ENCODE peak calls at places on chromosomes 5 and 9, in eight cellular contexts. X is CD4-positive, alpha-beta T cell; Y is CD8-positive, alpha-beta memory T cell; F is lower lobe of right lung; R is GM12865; J is astrocyte of the spinal cord; T is cardiac fibroblast; L is Caki2. A is an unnamed sample.

GRCh38 chr9:32350682-32351081 is 33.8 kb upstream of the ACO1 start:
- DNase-seq in X (no peak), Y (no peak), F (no peak), R (no peak), J (peak), T (peak), L (peak), A (no peak)

GRCh38 chr5:407801-408268 is 35.1 kb upstream of the EXOC3 start:
- DNase-seq in X (no peak), Y (no peak), F (no peak), R (no peak), J (no peak), T (no peak), L (no peak), A (no peak)

GRCh38 chr5:96752341-96753016 is 55.3 kb downstream of the ERAP1 start:
- DNase-seq in X (no peak), Y (peak), F (no peak), R (peak), J (peak), T (peak), L (peak), A (no peak)

GRCh38 chr5:165722401-165722800 is 2217.0 kb downstream of the MAT2B start:
- DNase-seq in X (no peak), Y (no peak), F (no peak), R (no peak), J (no peak), T (no peak), L (no peak), A (no peak)

GRCh38 chr5:170267431-170268152 is 30.0 kb downstream of the LCP2 start:
- DNase-seq in X (peak), Y (peak), F (peak), R (peak), J (peak), T (peak), L (peak), A (peak)

GRCh38 chr9:127034691-127035090 is 87.7 kb downstream of the ANGPTL2 start:
- DNase-seq in X (no peak), Y (no peak), F (no peak), R (no peak), J (no peak), T (no peak), L (no peak), A (no peak)

GRCh38 chr9:136086951-136087740 is 7.9 kb downstream of the NACC2 start:
- DNase-seq in X (no peak), Y (no peak), F (no peak), R (no peak), J (no peak), T (no peak), L (no peak), A (no peak)

GRCh38 chr9:137025120-137025966 is 2.7 kb downstream of the ABCA2 start:
- DNase-seq in X (no peak), Y (no peak), F (no peak), R (peak), J (no peak), T (no peak), L (peak), A (no peak)

GRCh38 chr9:121281614-121282291 is 13.8 kb downstream of the GSN start:
- DNase-seq in X (no peak), Y (no peak), F (peak), R (no peak), J (peak), T (peak), L (peak), A (no peak)

GRCh38 chr5:58800410-58800809 is 217.5 kb downstream of the RAB3C start:
- DNase-seq in X (no peak), Y (no peak), F (no peak), R (no peak), J (no peak), T (no peak), L (no peak), A (no peak)

GRCh38 chr9:137411670-137412380 is 11.1 kb downstream of the EXD3 start:
- DNase-seq in X (peak), Y (no peak), F (peak), R (peak), J (peak), T (peak), L (peak), A (peak)

A was measured in epithelial cell of proximal tubule.